ENCODE peak calls at places on chromosomes 16 and 17, in four cellular contexts. D, R, B and J are unnamed samples.

GRCh38 chr17:58277726-58278595 is 2.8 kb downstream of the MPO start:
- DNase-seq in R (no peak), B (no peak), D (no peak), J (no peak)

GRCh38 chr16:19810817-19811731 is 73.6 kb downstream of the GPRC5B start:
- DNase-seq in R (no peak), D (peak), B (no peak), J (no peak)

GRCh38 chr16:6684076-6684673 is 648.5 kb upstream of the RBFOX1 start:
- DNase-seq in R (no peak), D (no peak), B (peak), J (no peak)

GRCh38 chr17:77861981-77862645 is 96.4 kb upstream of the TNRC6C start:
- DNase-seq in D (no peak), R (no peak), B (no peak), J (no peak)

GRCh38 chr17:50301891-50302584 is 27.8 kb downstream of the TMEM92 start:
- DNase-seq in B (no peak), R (no peak), D (no peak), J (no peak)

GRCh38 chr16:72590179-72590937 is 418.4 kb upstream of the PMFBP1 start:
- DNase-seq in B (no peak), D (no peak), R (no peak), J (no peak)

GRCh38 chr16:29857133-29857760 is 5.8 kb downstream of the CDIPT start:
- DNase-seq in R (no peak), D (no peak), B (no peak), J (no peak)

GRCh38 chr17:80501739-80502577 is 25.6 kb upstream of the NPTX1 start:
- DNase-seq in B (no peak), R (no peak), D (no peak), J (no peak)

GRCh38 chr16:83513006-83513755 is 294.6 kb upstream of the HSBP1 start:
- DNase-seq in D (peak), R (no peak), B (no peak), J (no peak)

GRCh38 chr16:11250091-11250785 is 5.8 kb downstream of the SOCS1 start:
- DNase-seq in D (no peak), R (peak), B (no peak), J (no peak)

GRCh38 chr17:4161179-4161559 is 18.2 kb downstream of the CYB5D2 start:
- DNase-seq in B (no peak), D (peak), R (no peak), J (no peak)

GRCh38 chr17:74448774-74449173 is 16.9 kb downstream of the GPRC5C start:
- DNase-seq in B (no peak), D (no peak), R (no peak), J (no peak)

GRCh38 chr16:47311738-47312505 is 148.9 kb downstream of the ITFG1 start:
- DNase-seq in R (no peak), B (no peak), D (no peak), J (no peak)

GRCh38 chr17:83183951-83184506 is 104.6 kb downstream of the METRNL start:
- DNase-seq in D (no peak), R (no peak), B (peak), J (no peak)

GRCh38 chr16:8859913-8860881 is 8.6 kb downstream of the CARHSP1 start:
- DNase-seq in B (no peak), R (no peak), D (no peak), J (no peak)

GRCh38 chr17:64063766-64064224 is 43.4 kb upstream of the ICAM2 start:
- DNase-seq in D (no peak), B (peak), R (no peak), J (no peak)

GRCh38 chr17:48748728-48749566 is 20.4 kb upstream of the HOXB13 start:
- DNase-seq in R (no peak), D (no peak), B (no peak), J (no peak)

GRCh38 chr16:52548261-52549010 is 1.5 kb upstream of the TOX3 start:
- DNase-seq in R (peak), D (no peak), B (no peak), J (no peak)

GRCh38 chr16:47574091-47575054 is 113.2 kb downstream of the PHKB start:
- DNase-seq in D (no peak), R (no peak), B (no peak), J (no peak)

GRCh38 chr16:76976101-76976500 is 214.9 kb upstream of the MON1B start:
- DNase-seq in B (no peak), D (no peak), R (no peak), J (no peak)